ENCODE peak calls at places on chromosomes 16 and 17, in four cellular contexts. One of them, this sample, is unnamed.

GRCh38 chr16:17225551-17225950 is 245.2 kb downstream of the XYLT1 start:
- DNase-seq in SK-N-SH: no peak
- DNase-seq in AG09309: no peak
- DNase-seq in brain microvascular endothelial cell: no peak
- DNase-seq in this sample: no peak

GRCh38 chr16:714079-714478 is 839 bp upstream of the METRN start:
- DNase-seq in AG09309: no peak
- DNase-seq in brain microvascular endothelial cell: no peak
- DNase-seq in SK-N-SH: no peak
- DNase-seq in this sample: no peak

GRCh38 chr17:11880714-11881113 is 116.6 kb downstream of the ZNF18 start:
- DNase-seq in brain microvascular endothelial cell: no peak
- DNase-seq in SK-N-SH: peak
- DNase-seq in AG09309: no peak
- DNase-seq in this sample: peak

GRCh38 chr17:39904990-39905288 is 13.5 kb downstream of the GSDMB start:
- DNase-seq in brain microvascular endothelial cell: no peak
- DNase-seq in SK-N-SH: no peak
- DNase-seq in AG09309: no peak
- DNase-seq in this sample: no peak

GRCh38 chr17:49497147-49498036 is 2.3 kb downstream of the NGFR start:
- DNase-seq in AG09309: no peak
- DNase-seq in SK-N-SH: peak
- DNase-seq in brain microvascular endothelial cell: no peak
- DNase-seq in this sample: no peak

GRCh38 chr17:10394201-10394887 is 21.5 kb upstream of the MYH13 start:
- DNase-seq in brain microvascular endothelial cell: no peak
- DNase-seq in AG09309: no peak
- DNase-seq in SK-N-SH: no peak
- DNase-seq in this sample: no peak

GRCh38 chr17:2259769-2260536 is 43.6 kb downstream of the SMG6 start:
- DNase-seq in SK-N-SH: no peak
- DNase-seq in AG09309: no peak
- DNase-seq in brain microvascular endothelial cell: no peak
- DNase-seq in this sample: no peak

GRCh38 chr17:9645858-9646555 is 690 bp downstream of the USP43 start:
- DNase-seq in SK-N-SH: peak
- DNase-seq in brain microvascular endothelial cell: no peak
- DNase-seq in AG09309: no peak
- DNase-seq in this sample: peak

GRCh38 chr17:29574732-29575510 is 6.4 kb downstream of the TP53I13 start:
- DNase-seq in AG09309: no peak
- DNase-seq in SK-N-SH: no peak
- DNase-seq in brain microvascular endothelial cell: no peak
- DNase-seq in this sample: no peak

GRCh38 chr17:46811978-46812583 is 6.4 kb downstream of the WNT3 start:
- DNase-seq in SK-N-SH: no peak
- DNase-seq in brain microvascular endothelial cell: no peak
- DNase-seq in AG09309: peak
- DNase-seq in this sample: no peak

GRCh38 chr17:43627657-43628650 is 33.8 kb downstream of the MEOX1 start:
- DNase-seq in SK-N-SH: no peak
- DNase-seq in brain microvascular endothelial cell: no peak
- DNase-seq in AG09309: no peak
- DNase-seq in this sample: no peak

GRCh38 chr17:5097101-5097834 is 14.4 kb downstream of the ZNF232 start:
- DNase-seq in brain microvascular endothelial cell: no peak
- DNase-seq in AG09309: no peak
- DNase-seq in SK-N-SH: peak
- DNase-seq in this sample: no peak

GRCh38 chr17:49787932-49788442 is 494 bp upstream of the KAT7 start:
- DNase-seq in AG09309: no peak
- DNase-seq in brain microvascular endothelial cell: no peak
- DNase-seq in SK-N-SH: peak
- DNase-seq in this sample: no peak

GRCh38 chr17:18143044-18143936 is 34.7 kb downstream of the MYO15A start:
- DNase-seq in AG09309: no peak
- DNase-seq in brain microvascular endothelial cell: no peak
- DNase-seq in SK-N-SH: no peak
- DNase-seq in this sample: peak

This sample was measured in A549.